ENCODE peak calls at places on chromosomes 3 and 15, in nine cellular contexts. W is adrenal gland, A is tibial nerve, I is thyroid gland, F is gastrocnemius medialis, D is testis, Z is Peyer's patch, G is sigmoid colon, K is endothelial cell of umbilical vein. H is an unnamed sample. For H3K9me3, the result is how much of the 10 kb centered on the place peaks cover.

GRCh38 chr3:23712656-23713559 is 92.8 kb upstream of the UBE2E1 start:
- DNase-seq in D (peak), W (peak), K (peak), Z (no peak), I (peak), G (peak), F (peak), A (peak), H (no peak)

GRCh38 chr15:94305133-94305532 is 73.8 kb downstream of the MCTP2 start:
- DNase-seq in K (no peak), A (no peak), W (no peak), Z (no peak), F (no peak), I (no peak), D (no peak), G (no peak), H (no peak)

GRCh38 chr3:35521196-35521595 is 118.1 kb upstream of the ARPP21 start:
- DNase-seq in F (no peak), Z (no peak), G (no peak), K (no peak), A (no peak), W (no peak), D (no peak), I (no peak), H (no peak)

GRCh38 chr3:24149032-24149431 is 203.9 kb downstream of the NR1D2 start:
- DNase-seq in F (no peak), I (no peak), D (no peak), G (no peak), Z (no peak), A (no peak), K (no peak), W (no peak), H (no peak)

GRCh38 chr3:18035641-18036466 is 293.4 kb upstream of the TBC1D5 start:
- DNase-seq in D (no peak), G (no peak), W (no peak), I (no peak), Z (no peak), A (no peak), F (no peak), K (no peak), H (no peak)

GRCh38 chr3:127226946-127227842 is 34.3 kb downstream of the PRR23E start:
- DNase-seq in F (no peak), D (no peak), K (no peak), G (no peak), W (no peak), I (no peak), Z (no peak), A (no peak), H (no peak)

GRCh38 chr3:119934250-119934649 is 152.3 kb downstream of the NR1I2 start:
- DNase-seq in I (no peak), G (no peak), K (no peak), A (no peak), F (no peak), D (no peak), Z (no peak), W (no peak), H (no peak)

GRCh38 chr15:62658498-62658897 is 384.0 kb upstream of the TPM1 start:
- DNase-seq in D (no peak), W (no peak), I (no peak), F (no peak), G (no peak), K (no peak), A (no peak), Z (no peak), H (no peak)

GRCh38 chr15:47301481-47301880 is 415.8 kb upstream of the SEMA6D start:
- DNase-seq in A (no peak), K (no peak), G (no peak), D (no peak), W (no peak), Z (no peak), I (peak), F (peak), H (no peak)

DNA sequence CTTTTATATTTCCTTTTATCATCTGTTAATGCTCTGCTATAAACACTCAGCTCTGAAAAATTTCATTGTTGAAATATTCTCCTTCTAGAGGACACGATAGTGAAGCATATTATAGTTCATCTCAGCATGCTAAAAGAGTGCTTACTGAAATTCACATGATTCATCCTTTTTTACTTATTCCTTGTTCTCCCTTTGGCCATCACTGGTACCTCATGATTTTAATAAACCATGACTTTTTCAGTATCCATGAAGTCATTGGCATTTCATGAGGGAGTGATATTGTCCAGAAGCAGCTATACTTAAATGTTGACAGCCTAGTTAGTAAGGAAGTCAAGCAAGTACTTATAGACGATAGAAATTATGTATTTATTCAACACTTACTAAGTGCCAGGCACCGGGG is 112.7 kb downstream of the PROS1 start:
- DNase-seq in Z (no peak), D (no peak), K (no peak), W (no peak), A (no peak), F (no peak), I (no peak), G (no peak), H (no peak)
- H3K9me3 ChIP-seq in Z (under half), D (under half), K (under half), W (under half), A (under half), F (under half), I (under half), G (under half), H (under half)

GRCh38 chr15:74783808-74784175 is 1.9 kb downstream of the CSK start:
- DNase-seq in I (no peak), F (no peak), Z (no peak), A (no peak), D (no peak), K (no peak), G (peak), W (no peak), H (no peak)
- TF ChIP-seq POLR2A in I (no peak), F (no peak), Z (no peak), A (no peak), D (no peak), K (no peak), G (no peak), W (no peak), H (no peak)

DNA sequence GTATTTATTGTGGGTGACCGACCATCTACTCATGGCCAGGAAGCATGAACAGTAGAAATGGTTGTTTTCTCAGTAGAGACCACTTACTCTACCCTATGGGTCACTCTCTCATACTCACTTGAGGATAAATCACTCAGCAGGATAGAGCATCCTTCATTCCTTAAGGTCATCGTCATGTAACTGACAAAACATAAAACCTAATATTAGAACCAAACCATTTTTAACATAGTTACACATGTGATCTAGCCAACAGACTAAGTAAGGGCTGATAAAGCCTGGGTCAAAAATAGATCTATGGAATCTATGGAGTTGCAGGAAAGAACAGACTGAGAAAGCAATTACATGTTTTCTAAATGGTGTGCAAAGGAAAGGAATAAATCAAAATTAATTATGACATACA is 769.1 kb downstream of the NTRK3 start:
- DNase-seq in A (no peak), Z (no peak), F (no peak), W (no peak), K (no peak), D (no peak), I (no peak), G (no peak), H (no peak)
- H3K9me3 ChIP-seq in A (under half), Z (under half), F (under half), W (under half), K (under half), D (under half), I (under half), G (under half), H (under half)

GRCh38 chr3:133851266-133851906 is 44.3 kb downstream of the RAB6B start:
- DNase-seq in W (no peak), K (no peak), G (no peak), A (no peak), F (no peak), I (no peak), Z (no peak), D (no peak), H (no peak)
- TF ChIP-seq POLR2A in W (no peak), K (no peak), G (no peak), A (no peak), F (no peak), I (no peak), Z (no peak), D (no peak), H (no peak)